ENCODE peak calls at places on chromosomes 7 and 10, in four cellular contexts. Q, K, X and E are unnamed samples.

GRCh38 chr7:29254663-29255062 is 60.1 kb downstream of the CHN2 start:
- DNase-seq in Q (peak), K (no peak), X (no peak), E (no peak)

GRCh38 chr10:112587709-112588108 is 140.7 kb downstream of the VTI1A start:
- DNase-seq in K (no peak), Q (no peak), X (no peak), E (no peak)

GRCh38 chr7:54833021-54833467 is 74.0 kb upstream of the SEC61G start:
- DNase-seq in Q (no peak), X (no peak), K (no peak), E (peak)

GRCh38 chr10:42953684-42954674 is 122.9 kb upstream of the RET start:
- DNase-seq in Q (no peak), X (no peak), K (no peak), E (no peak)

GRCh38 chr7:100017300-100017699 is 1.9 kb downstream of the ZKSCAN1 start:
- DNase-seq in Q (no peak), K (no peak), X (no peak), E (no peak)

GRCh38 chr7:36546331-36546730 is 156.7 kb downstream of the ANLN start:
- DNase-seq in K (no peak), X (no peak), Q (no peak), E (no peak)

GRCh38 chr7:2969398-2970306 is 74.0 kb downstream of the CARD11 start:
- DNase-seq in Q (no peak), K (no peak), X (no peak), E (no peak)

GRCh38 chr7:134448359-134449229 is 10.3 kb downstream of the AKR1B1 start:
- DNase-seq in Q (no peak), K (no peak), X (no peak), E (no peak)

GRCh38 chr10:132878730-132879407 is 63.5 kb downstream of the CFAP46 start:
- DNase-seq in K (no peak), X (no peak), Q (no peak), E (no peak)
- H3K27ac ChIP-seq in K (no peak), X (no peak), Q (no peak), E (no peak)

DNA sequence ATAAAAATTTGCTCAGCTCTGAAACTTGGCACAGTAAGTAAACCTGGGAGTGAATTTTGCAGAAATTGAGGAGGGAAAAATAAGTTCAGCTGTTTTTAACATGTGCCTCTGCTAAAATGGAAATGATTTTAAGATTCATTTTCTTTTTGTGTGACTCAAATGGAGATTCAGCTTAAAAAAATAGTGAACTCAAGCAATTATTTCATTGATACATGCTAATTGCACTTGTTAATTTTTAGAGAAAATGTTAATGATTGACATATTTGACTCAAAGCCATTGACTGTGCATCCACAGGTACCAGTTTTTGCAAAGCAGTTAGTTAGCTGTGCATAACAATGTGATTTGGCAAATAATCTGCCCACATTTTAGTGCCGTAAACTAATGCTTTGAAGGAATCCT is 68.5 kb upstream of the ZNF438 start:
- DNase-seq in K (no peak), Q (no peak), X (no peak), E (no peak)
- H3K27ac ChIP-seq in K (no peak), Q (no peak), X (no peak), E (no peak)

GRCh38 chr10:105725007-105725406 is 1083.9 kb downstream of the SORCS3 start:
- DNase-seq in X (no peak), K (no peak), Q (no peak), E (no peak)

GRCh38 chr10:105726149-105726548 is 1085.1 kb downstream of the SORCS3 start:
- DNase-seq in X (no peak), Q (no peak), K (no peak), E (no peak)

GRCh38 chr10:105729428-105729827 is 1088.3 kb downstream of the SORCS3 start:
- DNase-seq in Q (no peak), X (no peak), K (no peak), E (no peak)

DNA sequence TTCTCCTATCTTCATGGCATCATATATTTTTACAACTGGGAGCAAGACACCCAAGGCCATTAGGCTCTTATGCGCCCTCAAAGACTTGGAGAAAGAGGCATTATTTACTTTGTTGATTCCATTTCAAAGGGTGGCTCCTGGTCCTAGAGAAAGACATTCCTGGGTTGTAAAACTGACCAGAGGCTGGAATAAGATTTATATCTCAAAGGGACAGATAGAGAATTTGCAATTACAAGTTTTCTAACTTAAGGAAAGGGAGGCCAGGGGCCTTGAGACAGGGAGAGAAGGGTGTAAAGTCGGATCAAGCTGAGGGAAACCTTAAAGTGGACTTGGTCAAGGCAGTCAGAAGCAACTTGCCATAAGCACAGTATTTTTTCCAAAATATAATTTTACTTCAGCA is 1086.0 kb downstream of the SORCS3 start:
- DNase-seq in K (no peak), X (no peak), Q (no peak), E (no peak)
- H3K27ac ChIP-seq in K (no peak), X (no peak), Q (no peak), E (no peak)

DNA sequence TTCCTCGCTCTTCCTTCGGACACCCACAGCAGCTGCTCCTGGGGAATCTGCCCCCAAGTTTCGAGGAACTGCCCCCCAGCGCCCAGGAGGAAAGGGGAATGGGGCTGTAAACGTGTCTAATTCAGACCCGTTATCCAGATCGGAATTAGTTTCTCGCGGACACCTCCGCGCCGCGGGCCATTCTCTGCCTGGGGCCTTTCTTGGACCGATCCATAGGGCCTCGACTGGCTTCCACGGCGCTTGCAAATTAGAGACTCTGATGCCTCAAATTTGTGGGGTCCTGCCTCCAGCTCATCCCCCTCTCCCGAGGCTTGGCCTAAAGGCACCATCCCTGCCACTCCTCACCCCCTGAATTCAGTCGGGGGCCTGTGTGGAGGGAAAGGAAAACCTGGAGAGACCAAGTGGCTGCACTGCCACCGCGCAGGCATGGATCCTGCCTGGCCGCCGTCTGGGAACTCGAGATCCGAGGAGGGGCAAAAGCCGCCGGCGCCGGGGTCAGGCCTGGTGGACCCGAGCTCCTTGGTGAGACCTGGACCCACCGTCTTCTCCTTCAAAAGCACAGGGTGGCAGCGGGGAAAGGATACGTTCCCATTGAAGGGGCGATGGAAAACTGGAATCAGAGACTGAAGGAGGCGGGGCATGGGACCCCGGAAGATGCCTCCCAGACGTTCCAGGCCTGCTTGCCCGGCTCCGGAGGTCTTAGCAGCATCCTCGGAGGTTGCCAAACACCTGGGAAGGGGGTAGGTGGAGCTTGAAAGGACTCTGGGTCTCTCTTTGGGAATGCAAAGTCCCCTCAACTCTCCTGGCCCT is 13.7 kb downstream of the LBX1 start:
- DNase-seq in K (no peak), Q (no peak), X (no peak), E (no peak)
- H3K27ac ChIP-seq in K (no peak), Q (no peak), X (no peak), E (no peak)

DNA sequence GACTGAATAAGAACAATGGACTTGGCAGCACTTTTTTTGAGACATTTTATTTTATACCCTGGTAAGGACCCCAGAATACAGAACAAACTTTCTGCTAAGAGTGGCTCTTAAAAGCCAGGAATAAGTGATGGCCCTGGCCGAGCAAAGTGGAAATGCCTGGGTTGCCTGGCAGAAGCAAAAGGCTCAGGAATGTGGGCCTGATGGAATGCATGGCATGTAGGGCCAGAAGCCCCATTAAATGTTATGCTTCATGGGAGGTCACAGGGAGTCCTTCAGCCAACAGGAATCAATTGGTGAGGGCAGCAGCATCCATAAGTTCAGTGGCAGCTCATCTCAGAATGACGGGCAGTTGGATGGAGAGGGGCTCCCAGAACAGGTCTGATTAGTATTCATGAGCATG is 301.5 kb upstream of the CACNA2D1 start:
- DNase-seq in Q (peak), X (no peak), K (no peak), E (no peak)
- H3K27ac ChIP-seq in Q (no peak), X (no peak), K (no peak), E (no peak)

GRCh38 chr10:107232013-107232412 is 67.5 kb upstream of the SORCS1 start:
- DNase-seq in K (no peak), Q (no peak), X (no peak), E (no peak)
- H3K27ac ChIP-seq in K (no peak), Q (no peak), X (no peak), E (no peak)

GRCh38 chr10:128929905-128930304 is 537.1 kb upstream of the MGMT start:
- DNase-seq in Q (no peak), K (no peak), X (no peak), E (no peak)
- H3K27ac ChIP-seq in Q (no peak), K (no peak), X (no peak), E (no peak)

DNA sequence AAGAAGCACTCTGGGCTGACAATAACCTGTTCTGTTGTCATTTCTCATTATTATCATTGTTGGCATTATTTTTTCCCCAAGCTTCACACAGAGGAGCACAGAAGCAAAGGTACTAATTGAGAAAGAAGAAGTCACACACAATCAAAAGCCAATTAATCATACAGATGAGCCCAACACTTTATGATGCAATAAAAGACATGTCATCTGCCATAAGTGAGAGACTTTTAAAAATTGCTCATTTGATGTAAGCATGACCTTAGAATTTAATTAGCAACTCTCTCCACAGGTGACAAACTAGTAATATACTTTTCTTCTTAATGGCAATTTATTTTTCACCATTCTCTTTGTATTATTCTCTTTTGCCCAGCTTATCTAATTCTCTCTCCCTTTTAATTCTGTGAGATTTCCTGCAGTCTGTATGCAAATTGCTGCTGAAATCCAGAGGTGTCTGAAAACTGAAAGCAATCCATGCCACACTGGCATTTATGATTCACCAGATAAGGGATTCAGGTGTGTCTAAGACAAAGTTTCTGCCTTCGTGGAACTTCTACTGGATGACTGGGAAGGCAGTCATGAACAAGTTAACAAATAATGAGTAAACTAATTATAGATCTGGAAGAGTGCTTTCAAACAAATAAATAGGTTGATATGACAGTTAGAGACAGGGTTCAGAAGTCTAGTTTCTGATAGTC is 203.5 kb downstream of the CHCHD3 start:
- DNase-seq in X (no peak), Q (no peak), K (no peak), E (no peak)
- H3K27ac ChIP-seq in X (no peak), Q (no peak), K (no peak), E (no peak)

GRCh38 chr7:136971776-136972175 is 103.3 kb downstream of the CHRM2 start:
- DNase-seq in K (no peak), Q (no peak), X (no peak), E (no peak)
- H3K27ac ChIP-seq in K (no peak), Q (no peak), X (no peak), E (no peak)

GRCh38 chr7:76155938-76156337 is 45.8 kb upstream of the SRRM3 start:
- DNase-seq in K (no peak), Q (no peak), X (no peak), E (no peak)
- H3K27ac ChIP-seq in K (no peak), Q (no peak), X (no peak), E (no peak)